ENCODE peak calls at places on chromosomes 5 and 9, in ten cellular contexts. V is IMR-90, X is stomach, K is uterus, T is adrenal gland, R is ovary, F is spleen, J is thyroid gland, M is testis, Y is esophagus squamous epithelium. D is an unnamed sample.

GRCh38 chr9:126506361-126507317 is 107.1 kb upstream of the LMX1B start:
- DNase-seq in F (peak; percentile 66), J (no peak), M (no peak), V (no peak), T (no peak), Y (no peak), X (no peak), R (peak; percentile 9), K (no peak), D (peak; percentile 8)

GRCh38 chr5:77420940-77421339 is 71.2 kb downstream of the WDR41 start:
- DNase-seq in R (no peak), M (no peak), F (no peak), V (no peak), J (no peak), X (no peak), T (no peak), K (no peak), Y (no peak), D (no peak)

GRCh38 chr5:61162832-61163567 is 732 bp upstream of the SMIM15 start:
- DNase-seq in F (no peak), T (peak; percentile 45), Y (no peak), X (no peak), J (peak; percentile 21), K (no peak), V (peak; percentile 36), M (peak; percentile 30), R (no peak), D (peak; percentile 20)

GRCh38 chr9:88721028-88721427 is 186.1 kb downstream of the NXNL2 start:
- DNase-seq in Y (no peak), K (no peak), T (no peak), X (no peak), R (no peak), M (no peak), J (no peak), F (no peak), V (no peak), D (no peak)

GRCh38 chr9:27333241-27334052 is 36.5 kb upstream of the EQTN start:
- DNase-seq in K (peak; percentile 72), M (peak; percentile 77), F (no peak), V (peak; percentile 73), X (peak; percentile 69), J (peak; percentile 70), R (peak; percentile 66), Y (no peak), T (peak; percentile 72), D (peak; percentile 75)

GRCh38 chr9:123011380-123011779 is 22.1 kb upstream of the GPR21 start:
- DNase-seq in Y (no peak), R (no peak), K (no peak), T (no peak), X (no peak), M (no peak), J (no peak), V (no peak), F (no peak), D (no peak)

GRCh38 chr5:8813180-8813579 is 732.7 kb downstream of the SEMA5A start:
- DNase-seq in M (no peak), R (no peak), Y (no peak), T (no peak), F (no peak), K (no peak), V (no peak), X (no peak), J (no peak), D (no peak)

GRCh38 chr5:1432296-1432695 is 12.9 kb downstream of the SLC6A3 start:
- DNase-seq in Y (no peak), K (no peak), F (peak; percentile 45), T (no peak), V (no peak), M (no peak), R (no peak), X (peak; percentile 18), J (no peak), D (no peak)

GRCh38 chr9:29212590-29213373 is 1639.5 kb upstream of the C9orf72 start:
- DNase-seq in X (peak; percentile 50), T (peak; percentile 16), Y (no peak), V (no peak), F (no peak), J (peak; percentile 62), M (peak; percentile 57), K (peak; percentile 37), R (peak; percentile 9), D (peak; percentile 34)

GRCh38 chr5:142420521-142420920 is 95.7 kb upstream of the SPRY4 start:
- DNase-seq in J (no peak), X (no peak), F (no peak), M (no peak), T (no peak), R (no peak), K (no peak), Y (no peak), V (peak; percentile 33), D (no peak)

GRCh38 chr9:137297966-137298365 is 4.1 kb downstream of the NRARP start:
- DNase-seq in V (no peak), F (no peak), T (no peak), X (no peak), M (no peak), K (no peak), R (no peak), J (no peak), Y (no peak), D (no peak)

GRCh38 chr9:137297060-137297664 is 4.9 kb downstream of the NRARP start:
- DNase-seq in K (no peak), M (no peak), X (no peak), V (no peak), Y (no peak), F (no peak), R (no peak), J (no peak), T (no peak), D (peak; percentile 22)

GRCh38 chr9:137298983-137299521 is 3.0 kb downstream of the NRARP start:
- DNase-seq in F (no peak), M (no peak), R (no peak), J (no peak), X (no peak), T (no peak), K (no peak), Y (no peak), V (no peak), D (peak; percentile 35)

GRCh38 chr9:137299938-137300337 is 2.1 kb downstream of the NRARP start:
- DNase-seq in V (no peak), M (no peak), Y (no peak), R (peak; percentile 28), F (no peak), J (peak; percentile 65), T (no peak), X (no peak), K (no peak), D (peak; percentile 56)

GRCh38 chr9:137298401-137298982 is 3.6 kb downstream of the NRARP start:
- DNase-seq in F (no peak), V (no peak), R (no peak), J (no peak), K (no peak), Y (no peak), X (peak; percentile 70), T (peak; percentile 47), M (no peak), D (peak; percentile 52)
- TF ChIP-seq POLR2A in F (no peak), V (no peak), R (no peak), J (no peak), K (no peak), Y (no peak), X (no peak), T (peak; percentile 24), M (no peak), D (no peak)

DNA sequence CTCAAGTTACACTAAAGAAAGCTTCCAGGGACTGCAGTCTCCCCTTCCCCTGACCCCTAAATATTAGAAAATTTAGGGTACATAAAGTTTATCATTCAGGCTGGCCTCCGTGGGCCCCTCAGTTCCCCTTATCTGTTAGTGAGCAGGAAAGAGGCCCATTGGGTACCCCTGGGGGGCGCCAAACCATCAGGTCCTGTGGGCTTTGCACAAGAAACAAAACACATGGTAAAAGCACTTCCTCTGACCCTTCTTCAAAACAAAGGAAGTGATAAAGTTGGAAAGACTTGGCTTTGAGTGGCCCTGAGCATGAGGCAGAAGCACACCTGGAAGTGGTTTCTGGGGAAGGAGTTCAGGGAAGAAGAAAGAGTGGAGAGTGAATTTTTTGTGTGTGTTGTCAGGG is 213.0 kb downstream of the SMARCA2 start:
- DNase-seq in R (no peak), V (no peak), T (no peak), X (no peak), Y (no peak), F (no peak), J (peak; percentile 62), M (peak; percentile 23), K (no peak), D (no peak)
- TF ChIP-seq CTCF in R (no peak), V (peak; percentile 15), T (no peak), X (peak; percentile 9), Y (peak; percentile 46), F (no peak), J (peak; percentile 54), M (no peak), K (no peak), D (peak; percentile 28)

GRCh38 chr9:105557804-105558610 is at the start of gene FKTN:
- DNase-seq in R (peak; percentile 86), K (peak; percentile 79), X (peak; percentile 90), T (peak; percentile 88), J (peak; percentile 87), M (peak; percentile 94), V (peak; percentile 81), F (peak; percentile 97), Y (peak; percentile 24), D (peak; percentile 90)
- TF ChIP-seq POLR2A in R (no peak), K (no peak), X (no peak), T (no peak), J (no peak), M (no peak), V (no peak), F (no peak), Y (no peak), D (peak; percentile 48)

DNA sequence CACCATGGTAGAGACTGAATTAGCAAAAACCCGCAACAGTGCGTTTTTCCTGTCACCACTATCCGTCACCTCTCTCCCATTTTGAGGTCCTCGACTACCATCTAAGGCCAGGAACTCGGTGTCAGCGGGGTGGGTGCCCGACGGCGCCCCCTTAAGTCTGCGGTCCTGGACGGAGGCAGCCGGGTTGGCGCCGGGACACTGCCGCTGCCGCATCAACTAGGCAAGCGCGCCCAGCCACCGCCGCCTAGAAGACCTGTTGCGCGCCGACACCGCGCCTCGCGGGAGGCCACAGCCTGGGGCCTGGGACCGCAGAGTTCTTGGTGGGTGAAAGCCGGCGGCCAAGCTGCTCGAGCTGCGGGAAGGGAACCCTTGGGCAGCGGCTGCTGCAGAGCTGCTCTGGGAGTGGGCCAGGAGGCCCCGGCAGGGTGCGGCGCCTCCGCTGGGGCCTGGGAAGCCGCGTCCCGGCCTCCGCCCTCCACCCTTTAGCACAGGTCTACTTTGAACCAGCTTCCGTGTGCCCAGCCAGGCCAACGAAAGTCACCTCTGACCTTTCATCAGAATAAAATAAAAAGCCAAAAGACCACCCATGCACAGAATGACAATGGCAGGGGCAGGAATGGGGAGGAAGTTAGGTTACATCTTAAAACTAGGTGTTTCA is 3.5 kb downstream of the FOXB2 start:
- DNase-seq in F (no peak), X (no peak), R (no peak), M (peak; percentile 20), Y (no peak), J (no peak), T (no peak), V (no peak), K (no peak), D (no peak)
- TF ChIP-seq CTCF in F (no peak), X (no peak), R (no peak), M (no peak), Y (no peak), J (no peak), T (no peak), V (no peak), K (no peak), D (no peak)